ENCODE peak calls at places on chromosomes 11 and 22, in ten cellular contexts. X is lower lobe of right lung; Q is astrocyte; P is naive thymus-derived CD4-positive, alpha-beta T cell; O is adipocyte; T is PC-3; S is heart left ventricle; M is lung; E is H9; D is IMR-90. U is an unnamed sample. For H3K9me3 and H3K27me3, the result is how much of the 10 kb centered on the place peaks cover.

GRCh38 chr11:117523680-117524079 is 196.0 kb downstream of the CEP164 start:
- DNase-seq in D (peak), O (peak), Q (peak), P (no peak), X (no peak), T (peak), S (no peak), M (no peak), E (no peak), U (no peak)

GRCh38 chr22:50577987-50578775 is at the start of gene CPT1B:
- DNase-seq in S (peak), D (peak), M (no peak), O (peak), T (no peak), Q (no peak), X (peak), E (no peak), P (no peak), U (no peak)

GRCh38 chr11:9765320-9766101 is 101.6 kb downstream of the SWAP70 start:
- DNase-seq in M (no peak), Q (peak), X (no peak), D (peak), E (peak), S (peak), P (no peak), O (peak), T (no peak), U (no peak)

GRCh38 chr11:1746516-1746931 is 3.9 kb downstream of the IFITM10 start:
- DNase-seq in X (no peak), O (no peak), S (no peak), E (no peak), M (no peak), D (no peak), Q (no peak), T (no peak), P (no peak), U (no peak)

GRCh38 chr11:47797633-47798032 is 30.5 kb upstream of the FNBP4 start:
- DNase-seq in T (peak), X (no peak), E (no peak), Q (peak), S (no peak), M (no peak), O (no peak), D (peak), P (no peak), U (no peak)

GRCh38 chr11:5228124-5228523 is 1.3 kb upstream of the HBB start:
- DNase-seq in T (no peak), M (no peak), O (no peak), X (no peak), D (no peak), E (no peak), Q (no peak), P (no peak), S (no peak), U (no peak)

GRCh38 chr22:41996826-41997225 is 1.8 kb upstream of the WBP2NL start:
- DNase-seq in D (no peak), E (no peak), M (no peak), X (no peak), T (no peak), Q (no peak), O (no peak), S (no peak), P (no peak), U (no peak)

GRCh38 chr11:101049123-101049522 is 80.5 kb downstream of the PGR start:
- DNase-seq in D (no peak), P (no peak), O (peak), E (no peak), S (no peak), T (peak), M (no peak), X (no peak), Q (no peak), U (no peak)

GRCh38 chr22:41367039-41367679 is 14.6 kb upstream of the TEF start:
- DNase-seq in O (peak), T (peak), Q (peak), P (peak), D (peak), E (peak), M (peak), X (peak), S (peak), U (peak)

GRCh38 chr11:77090373-77091111 is 12.1 kb upstream of the OMP start:
- DNase-seq in D (no peak), S (peak), M (no peak), O (no peak), E (no peak), T (no peak), Q (no peak), P (no peak), X (peak), U (no peak)

GRCh38 chr22:36796629-36797175 is 20.1 kb downstream of the PVALB start:
- DNase-seq in T (no peak), D (no peak), E (peak), S (no peak), P (no peak), M (no peak), Q (no peak), X (no peak), O (no peak), U (no peak)

GRCh38 chr22:48678171-48679135 is 1149.2 kb downstream of the BRD1 start:
- DNase-seq in O (no peak), X (no peak), T (no peak), D (no peak), P (no peak), E (no peak), Q (no peak), M (no peak), S (no peak), U (no peak)

GRCh38 chr22:48679656-48680555 is 1147.8 kb downstream of the BRD1 start:
- DNase-seq in X (no peak), O (no peak), P (no peak), S (no peak), M (no peak), D (no peak), E (no peak), T (no peak), Q (no peak), U (no peak)

GRCh38 chr22:48677621-48678020 is 1150.1 kb downstream of the BRD1 start:
- DNase-seq in S (no peak), X (no peak), Q (no peak), O (no peak), M (no peak), D (no peak), P (no peak), T (no peak), E (no peak), U (no peak)

GRCh38 chr22:48682517-48682916 is 1145.2 kb downstream of the BRD1 start:
- DNase-seq in M (no peak), D (no peak), T (no peak), X (no peak), S (no peak), O (no peak), P (no peak), E (no peak), Q (no peak), U (no peak)

GRCh38 chr22:48680601-48681000 is 1147.1 kb downstream of the BRD1 start:
- DNase-seq in Q (no peak), P (no peak), E (no peak), X (peak), O (no peak), S (no peak), T (no peak), D (no peak), M (no peak), U (no peak)
- H3K9me3 ChIP-seq in Q (under half), P (under half), E (under half), X (under half), O (under half), S (under half), T (under half), D (half or more), M (under half), U (under half)

GRCh38 chr11:98194611-98195010 is 826.1 kb upstream of the CNTN5 start:
- DNase-seq in T (peak), S (no peak), X (no peak), O (no peak), M (no peak), Q (no peak), P (no peak), E (no peak), D (no peak), U (no peak)
- H3K27me3 ChIP-seq in T (under half), S (under half), X (under half), O (under half), M (under half), Q (under half), P (under half), E (under half), D (under half), U (under half)

GRCh38 chr22:30964858-30965257 is 3.7 kb downstream of the MORC2 start:
- DNase-seq in Q (no peak), T (no peak), D (no peak), O (no peak), E (no peak), S (no peak), M (no peak), X (no peak), P (no peak), U (no peak)

GRCh38 chr22:30970356-30970746 is 1.3 kb downstream of the TUG1 start:
- DNase-seq in X (no peak), D (no peak), Q (no peak), E (no peak), P (no peak), S (no peak), M (no peak), O (peak), T (no peak), U (no peak)

GRCh38 chr22:30968015-30968923 is at the start of gene MORC2:
- DNase-seq in S (peak), M (no peak), P (no peak), T (peak), D (peak), X (peak), E (peak), O (no peak), Q (peak), U (no peak)

GRCh38 chr22:30968924-30969531 is at the start of gene TUG1:
- DNase-seq in P (peak), X (peak), O (peak), M (peak), D (peak), Q (peak), E (peak), T (peak), S (peak), U (peak)

DNA sequence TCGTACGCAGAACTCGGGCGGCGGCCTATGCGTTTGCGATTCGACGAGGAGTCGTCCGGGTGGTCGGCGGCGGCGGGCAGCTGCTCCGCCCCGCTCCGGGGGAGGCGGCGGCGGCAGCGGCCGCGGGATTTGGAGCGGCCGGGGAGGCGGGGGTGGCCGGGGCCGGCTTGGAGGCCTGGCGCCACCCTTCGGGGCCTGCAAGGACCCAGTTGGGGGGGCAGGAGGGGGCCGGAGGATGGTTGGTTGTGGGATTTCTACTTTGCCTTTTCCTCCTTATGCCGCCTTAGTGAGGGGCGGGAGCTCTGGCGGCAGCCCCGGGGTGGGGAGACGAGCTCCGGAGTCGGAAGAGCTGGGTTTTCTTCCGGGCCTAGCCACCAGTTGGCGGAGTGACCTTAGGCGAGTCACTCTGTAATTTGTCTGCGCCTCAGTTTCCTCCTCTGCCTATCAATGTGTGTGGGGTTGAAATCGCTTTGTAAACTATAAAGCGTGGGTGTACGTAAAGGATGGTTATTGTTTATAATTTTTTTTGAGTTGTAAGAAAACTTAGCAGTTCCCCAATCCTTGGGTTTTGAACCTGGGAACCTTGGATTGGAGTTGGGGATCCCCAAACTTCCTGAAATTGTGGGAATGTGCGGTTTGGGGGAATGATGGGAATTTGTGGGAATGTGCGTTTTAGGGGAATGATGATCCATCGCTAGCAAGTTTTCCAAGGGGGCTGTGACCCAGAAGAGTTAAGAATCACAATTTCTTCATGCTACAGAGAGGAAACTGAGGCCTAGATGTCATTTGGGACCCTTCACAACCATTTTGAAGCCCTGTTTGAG is 679 bp downstream of the TUG1 start:
- DNase-seq in M (peak), T (peak), S (no peak), X (no peak), P (no peak), Q (peak), E (peak), O (peak), D (peak), U (no peak)
- H3K9me3 ChIP-seq in M (under half), T (under half), S (half or more), X (under half), P (under half), Q (under half), E (under half), O (under half), D (under half), U (under half)

DNA sequence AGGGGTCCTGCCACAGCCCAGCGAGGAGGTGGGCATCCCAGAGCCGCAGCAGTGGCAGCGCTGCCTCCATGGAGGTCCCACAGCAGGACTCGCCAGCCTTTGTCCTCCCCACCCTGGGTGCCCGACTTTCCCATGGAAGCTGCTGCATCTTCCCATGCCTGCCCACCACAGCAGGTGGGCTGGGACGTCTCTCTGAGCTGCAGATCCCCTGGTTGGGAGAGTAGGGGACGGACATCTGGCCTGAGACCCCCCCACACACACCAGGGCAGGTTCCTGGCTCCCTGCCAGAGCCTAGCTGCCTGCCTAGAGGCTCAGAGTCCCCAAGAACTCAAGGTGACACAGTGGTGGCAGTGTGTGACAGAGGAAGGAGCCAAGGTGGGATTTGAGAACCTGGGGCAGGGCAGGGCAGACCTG is 21.5 kb upstream of the PRR5 start:
- DNase-seq in M (no peak), X (no peak), E (no peak), P (no peak), T (no peak), O (no peak), D (no peak), Q (no peak), S (peak), U (no peak)
- H3K27me3 ChIP-seq in M (under half), X (under half), E (under half), P (under half), T (under half), O (under half), D (under half), Q (under half), S (under half), U (under half)

GRCh38 chr22:48827228-48827810 is 1000.4 kb downstream of the BRD1 start:
- DNase-seq in O (no peak), P (no peak), Q (peak), M (no peak), E (no peak), D (no peak), S (no peak), X (no peak), T (peak), U (no peak)
- H3K9me3 ChIP-seq in O (under half), P (under half), Q (under half), M (under half), E (under half), D (half or more), S (under half), X (under half), T (under half), U (under half)